ENCODE peak calls at places on chromosomes 12 and 14, in six cellular contexts. U, Z, J, I, E and M are unnamed samples.

GRCh38 chr12:118534003-118534402 is 157.6 kb downstream of the SUDS3 start:
- DNase-seq in E (no peak), J (no peak), Z (no peak), U (no peak), I (no peak), M (no peak)

GRCh38 chr12:23099604-23100003 is 474.6 kb downstream of the ETNK1 start:
- DNase-seq in U (no peak), I (no peak), J (no peak), Z (no peak), E (no peak), M (no peak)

GRCh38 chr12:75666980-75667359 is 155.6 kb upstream of the KRR1 start:
- DNase-seq in I (no peak), E (no peak), J (no peak), Z (no peak), U (peak; percentile 35), M (no peak)

GRCh38 chr12:124236651-124237050 is 58.2 kb upstream of the RFLNA start:
- DNase-seq in U (peak; percentile 38), Z (no peak), J (no peak), I (no peak), E (no peak), M (no peak)

GRCh38 chr12:58877243-58877743 is 43.0 kb downstream of the LRIG3 start:
- DNase-seq in U (peak; percentile 31), J (no peak), E (no peak), I (no peak), Z (peak; percentile 83), M (no peak)

GRCh38 chr12:56450241-56450640 is 1.0 kb upstream of the TIMELESS start:
- DNase-seq in Z (no peak), J (peak; percentile 33), I (no peak), E (no peak), U (no peak), M (no peak)

GRCh38 chr14:101352567-101352966 is 208.7 kb upstream of the DIO3 start:
- DNase-seq in U (no peak), E (no peak), I (no peak), J (no peak), Z (no peak), M (no peak)

GRCh38 chr14:82710257-82710841 is 1176.7 kb upstream of the SEL1L start:
- DNase-seq in U (no peak), J (peak; percentile 84), Z (peak; percentile 65), E (peak; percentile 71), I (peak; percentile 25), M (peak; percentile 21)

GRCh38 chr14:56490379-56490778 is 89.2 kb upstream of the TMEM260 start:
- DNase-seq in E (peak; percentile 44), J (peak; percentile 71), Z (no peak), I (no peak), U (no peak), M (no peak)

GRCh38 chr14:60250318-60251035 is 1.5 kb downstream of the PPM1A start:
- DNase-seq in J (peak; percentile 39), U (no peak), Z (no peak), E (peak; percentile 15), I (no peak), M (no peak)

GRCh38 chr12:124411291-124411878 is 116.5 kb downstream of the RFLNA start:
- DNase-seq in U (peak; percentile 80), I (peak; percentile 71), Z (no peak), J (peak; percentile 43), E (no peak), M (no peak)

GRCh38 chr14:85852900-85853299 is 323.0 kb downstream of the FLRT2 start:
- DNase-seq in J (no peak), I (no peak), E (no peak), Z (no peak), U (no peak), M (no peak)

GRCh38 chr14:85856430-85856829 is 326.5 kb downstream of the FLRT2 start:
- DNase-seq in J (no peak), I (no peak), Z (no peak), E (no peak), U (no peak), M (no peak)

DNA sequence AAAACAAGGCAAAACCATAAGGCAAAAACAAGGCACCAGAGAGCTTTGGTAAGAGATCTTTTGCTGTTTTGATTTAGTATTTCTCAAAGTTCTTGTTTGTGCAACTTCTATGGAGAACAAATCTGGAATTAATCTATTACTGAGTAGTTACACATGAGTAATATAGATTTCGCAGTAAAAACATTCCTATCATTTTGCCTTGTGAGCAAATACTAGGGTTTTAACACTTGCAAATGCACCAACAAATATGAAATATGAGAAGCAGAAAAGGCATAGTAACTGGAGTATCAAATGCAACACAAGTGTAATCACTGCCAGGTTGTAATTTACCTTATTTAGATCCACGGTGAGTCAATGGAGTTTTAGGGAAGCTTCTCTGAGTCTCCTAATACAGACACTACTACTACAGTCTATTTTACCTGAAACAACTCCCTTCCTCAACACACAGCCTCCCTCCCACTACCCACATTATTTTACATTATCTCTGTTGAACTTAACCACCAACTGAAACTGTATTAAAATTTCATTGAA is 324.1 kb downstream of the FLRT2 start:
- DNase-seq in E (no peak), U (no peak), I (no peak), Z (no peak), J (no peak), M (no peak)
- H3K4me3 ChIP-seq in E (no peak overlapping the region), U (no peak overlapping the region), I (no peak overlapping the region), Z (no peak overlapping the region), J (no peak overlapping the region), M (no peak overlapping the region)

GRCh38 chr14:106551265-106551664 is 1024.9 kb downstream of the TMEM121 start:
- DNase-seq in E (peak; percentile 24), J (no peak), Z (no peak), I (no peak), U (no peak), M (no peak)

GRCh38 chr14:106562451-106562850 is 1036.1 kb downstream of the TMEM121 start:
- DNase-seq in Z (no peak), J (no peak), I (no peak), U (no peak), E (no peak), M (no peak)

GRCh38 chr14:106556665-106557289 is 1030.4 kb downstream of the TMEM121 start:
- DNase-seq in Z (peak; percentile 35), E (peak; percentile 51), I (peak; percentile 37), J (no peak), U (no peak), M (no peak)
- TF ChIP-seq CTCF in Z (peak; percentile 25), E (peak; percentile 72), I (peak; percentile 69), J (peak; percentile 27), U (peak; percentile 16), M (peak; percentile 12)

GRCh38 chr14:20657216-20658211 is 16.0 kb upstream of the OR6S1 start:
- DNase-seq in J (peak; percentile 59), Z (no peak), I (no peak), E (no peak), U (no peak), M (no peak)

GRCh38 chr14:20656274-20656673 is 14.8 kb upstream of the OR6S1 start:
- DNase-seq in I (no peak), J (no peak), Z (no peak), U (no peak), E (no peak), M (no peak)

GRCh38 chr14:20655851-20656250 is 14.4 kb upstream of the OR6S1 start:
- DNase-seq in U (no peak), J (no peak), Z (no peak), E (no peak), I (no peak), M (no peak)

GRCh38 chr14:20659813-20660395 is 18.4 kb upstream of the OR6S1 start:
- DNase-seq in Z (no peak), I (no peak), J (no peak), E (no peak), U (no peak), M (no peak)

GRCh38 chr14:20658246-20658645 is 16.8 kb upstream of the OR6S1 start:
- DNase-seq in J (no peak), I (no peak), U (no peak), E (no peak), Z (no peak), M (no peak)
- H3K4me3 ChIP-seq in J (no peak overlapping the region), I (no peak overlapping the region), U (no peak overlapping the region), E (no peak overlapping the region), Z (no peak overlapping the region), M (no peak overlapping the region)

DNA sequence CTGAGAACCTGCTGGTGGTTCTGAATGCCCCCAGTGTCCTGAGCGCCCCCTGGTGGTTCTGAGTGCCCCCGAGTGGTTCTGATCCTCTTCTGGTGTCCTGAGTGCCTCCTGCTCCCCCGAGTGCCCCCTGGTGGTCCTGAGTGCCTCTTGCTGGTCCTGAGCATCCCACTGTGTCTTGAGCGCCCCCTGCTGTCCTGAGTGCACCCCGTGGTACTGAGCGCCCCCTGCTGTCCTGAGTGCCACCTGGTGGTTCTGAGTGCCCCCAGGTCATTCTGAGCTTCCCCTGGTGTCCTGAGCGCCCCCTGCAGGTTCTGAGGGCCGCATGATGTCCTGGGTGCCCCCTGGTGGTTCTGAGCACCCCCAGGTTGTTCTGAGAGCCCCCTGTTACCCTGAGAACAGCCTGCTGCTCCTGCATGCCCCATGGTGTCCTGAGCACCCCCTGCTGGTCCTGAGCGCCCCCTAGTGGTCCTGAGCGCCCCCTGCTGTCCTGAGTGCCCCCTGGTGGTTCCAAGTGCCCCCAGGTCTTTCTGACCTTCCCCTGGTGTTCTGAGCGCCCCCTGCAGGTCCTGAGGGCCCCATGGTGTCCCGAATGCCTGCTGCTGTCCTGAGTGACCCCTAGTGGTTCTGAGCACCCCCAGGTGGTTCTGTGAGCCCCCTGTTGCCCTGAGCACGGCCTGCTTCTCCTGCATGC is 1165.4 kb downstream of the TMEM121 start:
- DNase-seq in E (peak; percentile 77), U (no peak), J (no peak), I (peak; percentile 30), Z (no peak), M (peak; percentile 5)
- TF ChIP-seq CTCF in E (peak; percentile 88), U (peak; percentile 20), J (no peak), I (no peak), Z (no peak), M (peak; percentile 13)

GRCh38 chr12:104581000-104581570 is 124.3 kb downstream of the CHST11 start:
- DNase-seq in E (no peak), I (no peak), Z (no peak), U (no peak), J (no peak), M (no peak)
- H3K4me3 ChIP-seq in E (no peak overlapping the region), I (no peak overlapping the region), Z (no peak overlapping the region), U (no peak overlapping the region), J (no peak overlapping the region), M (no peak overlapping the region)